ENCODE peak calls at places on chromosomes 5 and 9, in six cellular contexts. B is HFFc6, F is A549, M is lower leg skin, X is fibroblast of mammary gland, U is tibial artery. S is an unnamed sample.

GRCh38 chr5:57494104-57495098 is 11.8 kb upstream of the ACTBL2 start:
- DNase-seq in B (peak; percentile 95), F (peak; percentile 71), M (peak; percentile 79), X (peak; percentile 95), U (peak; percentile 73), S (no peak)

GRCh38 chr5:136132087-136132486 is 558 bp upstream of the SMAD5 start:
- DNase-seq in B (no peak), F (peak; percentile 19), M (no peak), X (no peak), U (peak; percentile 65), S (peak; percentile 23)

GRCh38 chr9:98807811-98808195 is 333 bp downstream of the GALNT12 start:
- DNase-seq in B (no peak), F (no peak), M (no peak), X (no peak), U (no peak), S (no peak)

GRCh38 chr9:116844621-116845020 is 157.5 kb downstream of the TRIM32 start:
- DNase-seq in B (no peak), F (no peak), M (no peak), X (no peak), U (no peak), S (no peak)

GRCh38 chr5:68843600-68844342 is 250.0 kb upstream of the SLC30A5 start:
- DNase-seq in B (no peak), F (no peak), M (no peak), X (no peak), U (no peak), S (no peak)

GRCh38 chr9:35728041-35728971 is 3.7 kb downstream of the TLN1 start:
- DNase-seq in B (peak; percentile 90), F (peak; percentile 60), M (peak; percentile 67), X (peak; percentile 90), U (peak; percentile 95), S (peak; percentile 74)

GRCh38 chr5:150516011-150516410 is 8.1 kb downstream of the NDST1 start:
- DNase-seq in B (peak; percentile 53), F (peak; percentile 41), M (no peak), X (peak; percentile 69), U (peak; percentile 79), S (no peak)

GRCh38 chr5:32794086-32794485 is 83.0 kb downstream of the NPR3 start:
- DNase-seq in B (peak; percentile 37), F (peak; percentile 29), M (no peak), X (peak; percentile 54), U (no peak), S (no peak)

GRCh38 chr9:128733256-128733655 is 9.3 kb upstream of the ZDHHC12 start:
- DNase-seq in B (peak; percentile 54), F (peak; percentile 96), M (peak; percentile 44), X (peak; percentile 79), U (no peak), S (no peak)

GRCh38 chr5:180785151-180785781 is 17.3 kb downstream of the MGAT1 start:
- DNase-seq in B (peak; percentile 92), F (no peak), M (peak; percentile 16), X (peak; percentile 71), U (no peak), S (no peak)

GRCh38 chr5:5767286-5767928 is 344.9 kb downstream of the ICE1 start:
- DNase-seq in B (no peak), F (no peak), M (no peak), X (no peak), U (no peak), S (no peak)

GRCh38 chr5:88833371-88834107 is 49.4 kb downstream of the MEF2C start:
- DNase-seq in B (peak; percentile 20), F (no peak), M (peak; percentile 49), X (peak; percentile 72), U (peak; percentile 78), S (no peak)

GRCh38 chr9:16619897-16620296 is 250.6 kb downstream of the BNC2 start:
- DNase-seq in B (no peak), F (no peak), M (no peak), X (no peak), U (no peak), S (no peak)

GRCh38 chr9:29969856-29970647 is 2396.8 kb upstream of the C9orf72 start:
- DNase-seq in B (no peak), F (no peak), M (no peak), X (no peak), U (no peak), S (no peak)

GRCh38 chr5:56481998-56482698 is 249.0 kb upstream of the ANKRD55 start:
- DNase-seq in B (no peak), F (no peak), M (no peak), X (no peak), U (no peak), S (no peak)
- TF ChIP-seq CTCF in B (no peak), F (no peak), M (no peak), X (no peak), U (no peak), S (no peak)

DNA sequence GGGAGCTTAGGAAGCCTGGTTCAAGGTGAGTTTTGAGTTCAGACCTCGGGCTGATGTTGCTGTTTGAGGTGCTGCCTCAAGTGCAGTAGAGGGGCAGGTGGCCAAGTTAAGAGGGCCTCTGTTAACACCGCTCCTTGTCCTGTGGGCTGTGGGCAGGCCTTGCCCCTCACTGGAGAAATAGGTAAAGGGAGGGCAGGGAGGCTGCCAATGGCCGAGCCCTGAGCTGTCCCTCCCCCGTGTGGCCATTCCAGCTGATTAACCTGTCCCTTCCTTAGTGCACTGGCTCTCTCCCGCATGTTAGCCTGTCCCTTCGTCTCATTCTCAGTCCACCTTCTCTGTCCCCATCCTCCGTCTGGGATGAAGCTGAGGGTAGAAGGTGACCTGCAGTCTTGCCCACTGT is 21.4 kb downstream of the CNTFR start:
- DNase-seq in B (no peak), F (no peak), M (no peak), X (no peak), U (no peak), S (no peak)
- TF ChIP-seq CTCF in B (no peak), F (no peak), M (no peak), X (no peak), U (no peak), S (no peak)

DNA sequence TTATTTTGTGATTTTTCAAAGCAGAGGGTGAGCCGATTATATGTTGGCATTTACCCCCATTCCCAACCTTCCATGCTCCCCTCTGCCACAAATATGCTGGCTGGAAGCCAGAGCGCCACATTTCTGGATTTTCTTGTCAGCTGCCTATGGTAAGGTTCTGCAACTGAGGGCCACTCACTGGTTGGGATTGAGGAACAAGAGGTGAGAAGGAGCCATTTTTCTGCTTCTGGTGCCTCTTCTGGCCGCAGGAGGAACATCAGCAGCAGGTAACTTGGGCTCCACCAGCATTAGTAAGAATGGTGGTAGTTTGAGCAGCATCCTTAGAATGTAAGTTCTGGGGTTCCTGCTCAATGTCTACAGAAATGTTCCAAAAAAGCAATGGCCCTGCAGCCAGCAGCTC is 159.5 kb upstream of the MAST4 start:
- DNase-seq in B (no peak), F (peak; percentile 34), M (no peak), X (no peak), U (no peak), S (no peak)
- TF ChIP-seq CTCF in B (peak; percentile 18), F (peak; percentile 11), M (no peak), X (peak; percentile 27), U (no peak), S (peak; percentile 34)

DNA sequence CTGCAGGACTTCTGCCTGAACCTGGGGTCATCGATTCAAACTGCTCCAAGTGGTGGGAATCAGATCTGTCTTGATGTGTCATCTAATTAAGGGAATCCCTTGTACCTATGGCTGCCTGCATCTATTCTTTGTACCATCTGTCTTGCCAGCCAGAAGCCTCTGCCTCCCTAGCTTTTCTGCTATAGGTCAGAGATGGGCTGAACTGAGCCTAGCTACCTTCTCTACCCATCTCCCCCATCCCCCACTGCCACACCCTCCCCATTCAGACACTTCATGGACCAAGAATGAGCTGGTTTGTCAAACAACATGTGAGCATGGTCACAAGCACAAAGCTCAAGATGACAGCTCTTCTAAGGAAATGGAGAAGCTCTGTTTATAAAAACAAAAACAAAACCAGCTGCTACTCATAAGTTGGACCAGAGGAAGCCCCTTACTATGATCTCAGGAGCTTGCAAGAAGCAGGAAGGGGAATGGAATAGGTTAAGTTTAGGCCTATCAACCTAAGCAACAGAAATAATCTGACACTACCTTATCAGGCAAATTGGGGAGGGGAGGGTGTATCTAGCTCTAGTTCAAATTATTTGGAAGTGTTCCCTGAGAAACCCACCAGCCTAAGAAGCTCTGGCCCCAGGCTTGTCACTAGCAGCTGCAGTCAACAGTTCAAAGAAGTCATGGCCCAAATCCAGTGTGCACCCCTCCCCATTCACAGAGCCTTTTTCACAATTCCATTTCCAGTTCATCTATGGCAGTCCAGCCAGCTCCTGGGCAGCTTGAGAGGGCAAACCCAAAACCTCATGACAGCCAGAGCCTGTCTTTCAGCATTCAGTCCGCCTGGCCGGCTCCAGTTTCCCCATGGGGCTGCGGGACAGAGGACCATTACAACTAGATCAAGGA is 29.9 kb downstream of the SKP1 start:
- DNase-seq in B (no peak), F (no peak), M (no peak), X (peak; percentile 12), U (peak; percentile 51), S (no peak)
- TF ChIP-seq CTCF in B (no peak), F (no peak), M (no peak), X (no peak), U (no peak), S (no peak)

GRCh38 chr9:15423328-15423985 is 781 bp downstream of the SNAPC3 start:
- DNase-seq in B (peak; percentile 14), F (peak; percentile 13), M (no peak), X (peak; percentile 46), U (no peak), S (peak; percentile 52)
- TF ChIP-seq CTCF in B (peak; percentile 63), F (no peak), M (no peak), X (peak; percentile 25), U (no peak), S (no peak)

GRCh38 chr5:60010328-60010727 is 116.8 kb upstream of the PDE4D start:
- DNase-seq in B (no peak), F (peak; percentile 7), M (no peak), X (no peak), U (no peak), S (no peak)
- TF ChIP-seq CTCF in B (peak; percentile 50), F (no peak), M (no peak), X (no peak), U (no peak), S (no peak)

DNA sequence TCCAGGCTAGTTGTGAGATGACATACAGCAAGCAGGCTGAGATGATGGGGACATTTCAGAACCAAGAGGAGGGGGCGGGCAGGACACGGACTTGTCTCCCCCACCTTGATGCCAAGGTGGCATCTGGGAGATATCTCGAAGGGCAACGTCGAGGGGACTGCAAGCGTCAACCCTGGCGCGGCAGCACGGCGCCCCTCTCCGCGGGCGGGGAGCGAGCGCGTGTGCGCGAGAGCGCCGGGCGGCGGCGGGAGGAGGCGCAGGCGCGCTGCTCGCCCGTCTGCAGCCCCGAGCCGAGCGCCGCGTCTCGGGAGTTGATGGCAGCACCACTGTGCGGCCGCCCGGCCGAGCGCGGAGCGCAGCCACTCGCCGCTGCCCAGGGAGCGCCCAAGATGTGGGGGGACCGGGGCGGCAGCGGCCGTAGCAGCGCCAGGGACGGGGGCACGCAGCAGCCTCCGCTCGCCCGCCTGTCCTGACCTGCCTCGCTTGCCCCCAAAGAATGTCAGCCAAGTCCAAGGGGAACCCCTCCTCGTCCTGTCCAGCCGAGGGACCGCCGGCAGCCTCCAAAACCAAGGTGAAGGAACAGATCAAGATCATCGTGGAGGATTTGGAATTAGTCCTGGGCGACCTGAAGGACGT is at the start of gene PRR16:
- DNase-seq in B (peak; percentile 55), F (peak; percentile 23), M (no peak), X (peak; percentile 63), U (peak; percentile 74), S (peak; percentile 64)
- TF ChIP-seq CTCF in B (peak; percentile 72), F (peak; percentile 8), M (no peak), X (no peak), U (peak; percentile 42), S (peak; percentile 25)